ENCODE peak calls at places on chromosomes 6 and 20, in seven cellular contexts. B is SJSA1, O is GM23338, F is A549, V is GM12878, E is tibial nerve, A is Panc1. N is an unnamed sample.

GRCh38 chr6:168827484-168827883 is 386.5 kb downstream of the SMOC2 start:
- DNase-seq in B (no peak), O (no peak), F (no peak), V (no peak), E (no peak), A (no peak), N (no peak)

GRCh38 chr6:28315628-28316027 is 20.3 kb downstream of the ZSCAN31 start:
- DNase-seq in B (no peak), O (no peak), F (no peak), V (no peak), E (no peak), A (no peak), N (no peak)

GRCh38 chr6:20458051-20458894 is 56.6 kb downstream of the E2F3 start:
- DNase-seq in B (no peak), O (no peak), F (no peak), V (no peak), E (no peak), A (no peak), N (no peak)

GRCh38 chr6:82988904-82989303 is 76.7 kb downstream of the UBE3D start:
- DNase-seq in B (no peak), O (no peak), F (no peak), V (no peak), E (no peak), A (no peak), N (no peak)

GRCh38 chr20:49937023-49937929 is 1.1 kb downstream of the RNF114 start:
- DNase-seq in B (no peak), O (peak), F (no peak), V (no peak), E (no peak), A (no peak), N (no peak)

GRCh38 chr6:1946583-1946982 is 298.8 kb downstream of the GMDS start:
- DNase-seq in B (no peak), O (no peak), F (no peak), V (no peak), E (no peak), A (no peak), N (no peak)

GRCh38 chr6:40520108-40520507 is 67.1 kb downstream of the LRFN2 start:
- DNase-seq in B (no peak), O (no peak), F (no peak), V (no peak), E (no peak), A (no peak), N (no peak)

GRCh38 chr20:4684837-4685413 is 36.8 kb upstream of the PRND start:
- DNase-seq in B (peak), O (no peak), F (no peak), V (no peak), E (no peak), A (no peak), N (no peak)

GRCh38 chr6:165900970-165901369 is 237.9 kb upstream of the PDE10A start:
- DNase-seq in B (no peak), O (no peak), F (no peak), V (no peak), E (no peak), A (no peak), N (no peak)

GRCh38 chr6:139855741-139856206 is 481.3 kb upstream of the CITED2 start:
- DNase-seq in B (no peak), O (no peak), F (no peak), V (no peak), E (no peak), A (no peak), N (no peak)

GRCh38 chr6:126926926-126927325 is 191.5 kb upstream of the RSPO3 start:
- DNase-seq in B (no peak), O (peak), F (no peak), V (no peak), E (no peak), A (no peak), N (no peak)

GRCh38 chr6:116268589-116269293 is 11.0 kb downstream of the TSPYL1 start:
- DNase-seq in B (no peak), O (peak), F (peak), V (no peak), E (no peak), A (peak), N (no peak)

GRCh38 chr20:9977629-9978028 is 57.2 kb upstream of the ANKEF1 start:
- DNase-seq in B (no peak), O (no peak), F (no peak), V (no peak), E (no peak), A (no peak), N (no peak)

GRCh38 chr6:106213660-106214276 is 111.8 kb downstream of the ATG5 start:
- DNase-seq in B (no peak), O (no peak), F (no peak), V (no peak), E (no peak), A (no peak), N (no peak)

GRCh38 chr6:117329926-117330325 is 64.6 kb downstream of the VGLL2 start:
- DNase-seq in B (peak), O (no peak), F (no peak), V (no peak), E (no peak), A (no peak), N (no peak)

GRCh38 chr20:43809206-43809819 is 82.5 kb upstream of the GTSF1L start:
- DNase-seq in B (no peak), O (no peak), F (no peak), V (no peak), E (no peak), A (no peak), N (no peak)

GRCh38 chr20:17895641-17896246 is 72.8 kb downstream of the SNX5 start:
- DNase-seq in B (no peak), O (peak), F (no peak), V (peak), E (no peak), A (no peak), N (peak)

GRCh38 chr6:19754686-19755085 is 82.5 kb upstream of the ID4 start:
- DNase-seq in B (no peak), O (no peak), F (no peak), V (no peak), E (no peak), A (no peak), N (no peak)

GRCh38 chr20:49705358-49705757 is 8.3 kb downstream of the B4GALT5 start:
- DNase-seq in B (no peak), O (no peak), F (no peak), V (peak), E (no peak), A (no peak), N (no peak)

GRCh38 chr6:3751730-3752537 is 421 bp upstream of the PXDC1 start:
- DNase-seq in B (peak), O (peak), F (peak), V (no peak), E (peak), A (no peak), N (peak)

GRCh38 chr20:32520927-32521203 is 64.3 kb downstream of the NOL4L start:
- DNase-seq in B (no peak), O (no peak), F (no peak), V (no peak), E (no peak), A (no peak), N (no peak)

GRCh38 chr20:32522775-32523612 is 62.1 kb downstream of the NOL4L start:
- DNase-seq in B (no peak), O (no peak), F (no peak), V (no peak), E (no peak), A (no peak), N (no peak)

GRCh38 chr20:32523613-32524218 is 61.4 kb downstream of the NOL4L start:
- DNase-seq in B (no peak), O (no peak), F (no peak), V (no peak), E (no peak), A (no peak), N (no peak)

GRCh38 chr20:32522525-32522774 is 62.7 kb downstream of the NOL4L start:
- DNase-seq in B (no peak), O (no peak), F (no peak), V (no peak), E (no peak), A (no peak), N (no peak)

GRCh38 chr20:32521780-32522524 is 63.2 kb downstream of the NOL4L start:
- DNase-seq in B (peak), O (peak), F (peak), V (no peak), E (peak), A (peak), N (no peak)
- H3K27ac ChIP-seq in B (no peak), O (no peak), F (no peak), V (no peak), E (no peak), A (no peak), N (no peak)

GRCh38 chr6:90044833-90045337 is 150.6 kb downstream of the GJA10 start:
- DNase-seq in B (no peak), O (no peak), F (no peak), V (no peak), E (no peak), A (no peak), N (no peak)
- H3K27ac ChIP-seq in B (peak), O (no peak), F (no peak), V (no peak), E (no peak), A (no peak), N (no peak)

DNA sequence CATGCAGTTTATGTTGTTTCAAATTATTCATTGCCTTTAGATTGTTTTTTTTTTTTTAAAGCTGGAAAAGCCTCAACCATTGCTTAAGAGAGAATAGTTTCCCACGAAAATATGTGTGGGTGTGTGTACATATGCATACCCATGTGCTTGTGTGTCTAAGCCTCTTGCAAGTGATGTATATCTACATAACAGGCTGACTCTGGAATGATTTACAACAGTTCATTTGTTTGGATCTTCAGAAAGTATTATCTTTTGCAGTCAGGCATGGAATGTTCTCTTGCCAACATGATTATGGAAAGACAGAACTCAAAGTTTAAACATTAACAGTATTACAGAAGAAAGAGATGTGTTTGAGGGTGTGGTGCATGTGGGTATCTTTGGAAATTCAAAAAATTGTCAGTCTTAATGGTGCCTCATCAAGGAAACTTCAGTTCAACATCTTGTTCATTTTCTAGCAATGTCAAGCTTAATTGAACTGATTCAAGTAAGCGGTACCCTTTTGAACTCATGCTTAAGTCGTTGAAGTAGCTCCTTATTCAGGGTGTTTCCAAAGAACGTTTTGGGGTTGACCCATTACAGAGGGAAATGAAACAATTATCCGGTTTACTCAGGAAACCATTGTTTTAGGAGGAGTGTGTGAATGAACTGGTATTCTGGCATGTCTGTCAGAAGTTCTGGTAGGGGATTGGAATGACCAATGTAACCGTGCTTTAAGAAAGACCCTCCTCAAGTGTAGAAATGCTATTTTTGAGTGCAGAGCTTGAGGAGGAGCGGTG is 60.1 kb downstream of the ADGRG6 start:
- DNase-seq in B (no peak), O (no peak), F (no peak), V (no peak), E (no peak), A (no peak), N (no peak)
- H3K27ac ChIP-seq in B (no peak), O (no peak), F (peak), V (no peak), E (no peak), A (peak), N (no peak)

GRCh38 chr6:136682292-136682691 is 110.0 kb downstream of the MAP3K5 start:
- DNase-seq in B (no peak), O (no peak), F (no peak), V (no peak), E (no peak), A (no peak), N (no peak)

GRCh38 chr6:136683209-136683941 is 108.9 kb downstream of the MAP3K5 start:
- DNase-seq in B (no peak), O (no peak), F (no peak), V (no peak), E (no peak), A (no peak), N (no peak)

GRCh38 chr6:136684483-136684882 is 107.8 kb downstream of the MAP3K5 start:
- DNase-seq in B (no peak), O (no peak), F (no peak), V (no peak), E (no peak), A (no peak), N (no peak)

DNA sequence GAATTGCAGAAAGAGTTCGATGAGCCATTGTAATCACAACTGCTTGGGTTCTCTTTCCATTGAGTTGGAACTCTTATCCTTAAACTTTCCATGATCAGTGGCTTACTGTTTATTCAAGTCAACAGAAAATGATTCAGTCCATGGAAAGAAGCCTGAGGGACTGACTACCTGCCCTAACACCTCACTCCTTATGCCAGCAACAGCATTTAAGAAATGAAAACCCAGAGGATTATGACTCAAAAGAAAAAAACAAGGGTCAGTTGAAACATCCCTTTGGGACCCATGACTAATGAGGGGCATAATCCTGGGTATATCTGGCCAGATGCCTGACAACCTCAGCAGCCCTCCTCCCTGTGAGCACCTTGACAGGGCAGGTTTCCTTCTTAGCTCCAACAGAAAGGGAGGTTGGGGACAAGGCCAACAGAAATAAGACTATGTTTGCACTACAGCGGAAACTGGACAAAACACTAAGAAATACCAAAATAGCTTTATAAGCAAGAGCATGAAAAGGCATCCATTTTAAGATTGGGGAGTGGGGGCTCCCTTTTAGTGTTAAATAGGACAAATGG is 106.7 kb downstream of the MAP3K5 start:
- DNase-seq in B (no peak), O (no peak), F (no peak), V (no peak), E (no peak), A (no peak), N (no peak)
- H3K27ac ChIP-seq in B (no peak), O (no peak), F (no peak), V (no peak), E (no peak), A (no peak), N (peak)

GRCh38 chr6:46772038-46772437 is 21.2 kb upstream of the MEP1A start:
- DNase-seq in B (no peak), O (no peak), F (no peak), V (no peak), E (no peak), A (no peak), N (no peak)
- H3K27ac ChIP-seq in B (no peak), O (no peak), F (no peak), V (no peak), E (peak), A (no peak), N (no peak)

GRCh38 chr6:34308483-34308882 is 59.7 kb upstream of the SMIM29 start:
- DNase-seq in B (no peak), O (no peak), F (no peak), V (no peak), E (no peak), A (no peak), N (no peak)

GRCh38 chr6:34304164-34304563 is 55.4 kb upstream of the SMIM29 start:
- DNase-seq in B (no peak), O (no peak), F (no peak), V (no peak), E (no peak), A (no peak), N (no peak)

GRCh38 chr6:34302929-34303328 is 54.1 kb upstream of the SMIM29 start:
- DNase-seq in B (no peak), O (no peak), F (no peak), V (no peak), E (no peak), A (no peak), N (no peak)

GRCh38 chr6:34305497-34305896 is 56.7 kb upstream of the SMIM29 start:
- DNase-seq in B (no peak), O (no peak), F (no peak), V (no peak), E (no peak), A (no peak), N (no peak)

GRCh38 chr6:34305982-34306702 is 57.3 kb upstream of the SMIM29 start:
- DNase-seq in B (no peak), O (no peak), F (no peak), V (no peak), E (peak), A (no peak), N (no peak)
- H3K27ac ChIP-seq in B (no peak), O (no peak), F (no peak), V (no peak), E (peak), A (no peak), N (peak)

DNA sequence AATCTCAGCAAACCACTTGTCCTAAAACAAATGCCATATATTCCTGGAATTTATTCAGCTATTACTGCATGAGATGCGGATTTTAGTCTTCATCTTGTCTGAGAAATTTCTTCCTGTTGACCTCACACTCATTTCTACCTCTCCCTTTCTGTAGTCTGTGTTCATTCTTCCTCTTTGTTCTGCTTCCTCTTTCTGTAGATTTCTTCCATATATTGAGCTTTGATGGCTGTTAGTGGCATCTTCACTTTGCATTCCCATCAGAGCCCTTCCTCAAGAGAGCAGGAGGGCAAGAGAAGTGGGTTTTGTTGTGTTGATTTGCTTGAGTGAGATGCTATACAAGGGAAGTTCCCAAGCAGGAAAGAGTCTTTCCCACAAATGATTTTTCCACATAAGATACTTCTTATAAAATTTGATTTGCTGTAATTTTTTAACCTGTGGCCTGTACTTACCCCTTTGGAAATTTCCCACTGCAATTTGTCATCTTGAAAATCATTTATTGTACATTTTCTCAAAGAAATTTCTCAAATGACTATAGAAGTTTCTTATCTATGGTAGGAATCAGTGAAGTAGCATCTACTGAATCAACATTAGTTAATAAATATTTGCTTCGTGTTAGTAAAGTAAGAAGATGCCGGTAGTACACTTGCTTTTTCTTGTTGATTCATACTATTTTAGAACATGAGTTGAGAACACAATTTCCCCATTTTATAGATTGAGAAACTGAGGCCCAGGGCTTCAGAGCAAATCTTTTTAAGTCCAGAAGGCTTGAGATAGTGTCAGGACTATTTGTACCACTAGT is 43.8 kb downstream of the MAP3K4 start:
- DNase-seq in B (no peak), O (peak), F (no peak), V (peak), E (no peak), A (no peak), N (no peak)
- H3K27ac ChIP-seq in B (no peak), O (peak), F (no peak), V (peak), E (no peak), A (no peak), N (no peak)